ENCODE peak calls at places on chromosomes 3 and 15, in four cellular contexts. M is fibroblast of lung, D is AG04450, A is T follicular helper cell. P is an unnamed sample.

GRCh38 chr3:196954832-196955231 is 12.5 kb upstream of the NCBP2 start:
- DNase-seq in M (no peak), D (no peak), A (no peak), P (no peak)

GRCh38 chr3:6791161-6791560 is 69.8 kb upstream of the GRM7 start:
- DNase-seq in M (no peak), D (no peak), A (no peak), P (no peak)

GRCh38 chr3:12286927-12287726 is 1.7 kb upstream of the PPARG start:
- DNase-seq in M (peak; percentile 40), D (no peak), A (no peak), P (no peak)

GRCh38 chr3:181103605-181104004 is 114.1 kb upstream of the DNAJC19 start:
- DNase-seq in M (peak; percentile 0), D (no peak), A (no peak), P (no peak)

GRCh38 chr15:50909044-50909342 is 510 bp downstream of the AP4E1 start:
- DNase-seq in M (no peak), D (no peak), A (no peak), P (no peak)

GRCh38 chr3:194824676-194825075 is 139.0 kb downstream of the FAM43A start:
- DNase-seq in M (peak; percentile 13), D (no peak), A (no peak), P (peak; percentile 76)

GRCh38 chr3:164199982-164200823 is 878.1 kb downstream of the SI start:
- DNase-seq in M (no peak), D (no peak), A (no peak), P (no peak)

GRCh38 chr15:68712886-68713285 is 107.8 kb downstream of the ANP32A start:
- DNase-seq in M (no peak), D (no peak), A (no peak), P (no peak)

GRCh38 chr3:188165596-188165995 is 11.6 kb downstream of the LPP start:
- DNase-seq in M (no peak), D (no peak), A (no peak), P (no peak)

GRCh38 chr3:61682671-61683408 is 121.5 kb downstream of the PTPRG start:
- DNase-seq in M (no peak), D (no peak), A (no peak), P (no peak)

GRCh38 chr3:134423153-134423552 is 48.9 kb upstream of the AMOTL2 start:
- DNase-seq in M (peak; percentile 69), D (no peak), A (no peak), P (peak; percentile 41)